ENCODE peak calls at places on chromosomes 7 and 10, in four cellular contexts. J is A549, V is foreskin fibroblast, G is fibroblast of lung. W is an unnamed sample.

GRCh38 chr7:36208997-36209813 is 56.2 kb downstream of the EEPD1 start:
- DNase-seq in J (no peak), V (no peak), G (no peak), W (no peak)

GRCh38 chr10:58348571-58349033 is 13.8 kb downstream of the UBE2D1 start:
- DNase-seq in J (no peak), V (no peak), G (no peak), W (no peak)

GRCh38 chr7:126924477-126924876 is 328.3 kb downstream of the GRM8 start:
- DNase-seq in V (no peak), J (no peak), G (no peak), W (no peak)

GRCh38 chr10:52864459-52865106 is 92.0 kb upstream of the MBL2 start:
- DNase-seq in J (no peak), G (peak; percentile 100), V (peak; percentile 60), W (peak; percentile 97)

GRCh38 chr10:116732546-116732945 is 9.8 kb downstream of the HSPA12A start:
- DNase-seq in V (no peak), G (no peak), J (no peak), W (no peak)

GRCh38 chr7:114819629-114820362 is 102.1 kb upstream of the MDFIC start:
- DNase-seq in G (peak; percentile 98), V (peak; percentile 99), J (peak; percentile 67), W (peak; percentile 95)

GRCh38 chr10:7306147-7306546 is 104.7 kb downstream of the SFMBT2 start:
- DNase-seq in V (peak; percentile 66), G (peak; percentile 70), J (no peak), W (no peak)

GRCh38 chr7:150429699-150430098 is 20.7 kb upstream of the GIMAP8 start:
- DNase-seq in V (no peak), J (no peak), G (no peak), W (no peak)

GRCh38 chr10:129842031-129842430 is 122.0 kb downstream of the EBF3 start:
- DNase-seq in V (no peak), G (no peak), J (no peak), W (no peak)

GRCh38 chr7:113289140-113289740 is 170.9 kb upstream of the SMIM30 start:
- DNase-seq in J (no peak), V (peak; percentile 47), G (peak; percentile 70), W (no peak)

GRCh38 chr7:83005410-83005809 is 157.3 kb downstream of the PCLO start:
- DNase-seq in V (peak; percentile 26), J (no peak), G (peak; percentile 18), W (no peak)

GRCh38 chr10:79034271-79034876 is 34.4 kb upstream of the ZMIZ1 start:
- DNase-seq in J (no peak), G (no peak), V (no peak), W (no peak)

GRCh38 chr10:69679736-69680135 is 49.7 kb downstream of the FAM241B start:
- DNase-seq in G (no peak), J (no peak), V (no peak), W (no peak)

GRCh38 chr7:138400400-138400886 is 59.6 kb upstream of the TRIM24 start:
- DNase-seq in V (no peak), G (no peak), J (no peak), W (no peak)

GRCh38 chr10:131579251-131580071 is 267.9 kb upstream of the TCERG1L start:
- DNase-seq in G (no peak), J (no peak), V (no peak), W (no peak)

GRCh38 chr10:79181227-79181626 is 112.5 kb downstream of the ZMIZ1 start:
- DNase-seq in J (no peak), G (no peak), V (no peak), W (no peak)

GRCh38 chr10:132394201-132394811 is 2.7 kb upstream of the PWWP2B start:
- DNase-seq in J (no peak), V (no peak), G (no peak), W (no peak)

GRCh38 chr7:74365320-74366022 is 76.3 kb downstream of the CLIP2 start:
- DNase-seq in J (peak; percentile 95), V (peak; percentile 69), G (peak; percentile 37), W (no peak)

GRCh38 chr10:45427305-45427955 is 53.4 kb downstream of the ALOX5 start:
- DNase-seq in V (no peak), J (no peak), G (no peak), W (no peak)

GRCh38 chr7:75056476-75056875 is 17.1 kb downstream of the RCC1L start:
- DNase-seq in J (no peak), V (peak; percentile 88), G (peak; percentile 83), W (peak; percentile 32)

GRCh38 chr10:113960617-113961260 is 82.9 kb upstream of the ADRB1 start:
- DNase-seq in V (no peak), G (no peak), J (no peak), W (no peak)

GRCh38 chr10:70272925-70273316 is 10.9 kb downstream of the NPFFR1 start:
- DNase-seq in J (peak; percentile 43), V (peak; percentile 59), G (peak; percentile 51), W (no peak)

GRCh38 chr10:43867667-43868361 is 219.1 kb upstream of the ZNF32 start:
- DNase-seq in G (peak; percentile 77), J (peak; percentile 34), V (peak; percentile 77), W (no peak)

GRCh38 chr10:52650873-52651272 is 121.7 kb downstream of the MBL2 start:
- DNase-seq in J (no peak), V (no peak), G (no peak), W (no peak)

GRCh38 chr10:54853883-54854282 is 52.9 kb upstream of the PCDH15 start:
- DNase-seq in G (no peak), V (no peak), J (no peak), W (no peak)

GRCh38 chr10:45575966-45576597 is 96.5 kb downstream of the ZFAND4 start:
- DNase-seq in J (no peak), V (no peak), G (no peak), W (no peak)

GRCh38 chr10:37379991-37380390 is 254.6 kb downstream of the ANKRD30A start:
- DNase-seq in J (peak; percentile 15), V (no peak), G (no peak), W (no peak)

GRCh38 chr7:142352543-142352942 is 94.7 kb upstream of the PRSS58 start:
- DNase-seq in G (no peak), J (no peak), V (no peak), W (no peak)

GRCh38 chr10:77368006-77368405 is 269.6 kb downstream of the KCNMA1 start:
- DNase-seq in V (no peak), J (no peak), G (no peak), W (no peak)

GRCh38 chr7:129150199-129150996 is 5.9 kb downstream of the TSPAN33 start:
- DNase-seq in J (no peak), V (no peak), G (no peak), W (no peak)

GRCh38 chr7:116271980-116272886 is 61.9 kb downstream of the TES start:
- DNase-seq in J (peak; percentile 84), G (peak; percentile 98), V (peak; percentile 97), W (peak; percentile 93)

GRCh38 chr7:128299109-128299514 is 44.6 kb downstream of the RBM28 start:
- DNase-seq in G (no peak), V (no peak), J (no peak), W (no peak)

GRCh38 chr7:134827889-134828288 is 48.5 kb downstream of the CALD1 start:
- DNase-seq in G (peak; percentile 95), J (no peak), V (peak; percentile 36), W (peak; percentile 37)

DNA sequence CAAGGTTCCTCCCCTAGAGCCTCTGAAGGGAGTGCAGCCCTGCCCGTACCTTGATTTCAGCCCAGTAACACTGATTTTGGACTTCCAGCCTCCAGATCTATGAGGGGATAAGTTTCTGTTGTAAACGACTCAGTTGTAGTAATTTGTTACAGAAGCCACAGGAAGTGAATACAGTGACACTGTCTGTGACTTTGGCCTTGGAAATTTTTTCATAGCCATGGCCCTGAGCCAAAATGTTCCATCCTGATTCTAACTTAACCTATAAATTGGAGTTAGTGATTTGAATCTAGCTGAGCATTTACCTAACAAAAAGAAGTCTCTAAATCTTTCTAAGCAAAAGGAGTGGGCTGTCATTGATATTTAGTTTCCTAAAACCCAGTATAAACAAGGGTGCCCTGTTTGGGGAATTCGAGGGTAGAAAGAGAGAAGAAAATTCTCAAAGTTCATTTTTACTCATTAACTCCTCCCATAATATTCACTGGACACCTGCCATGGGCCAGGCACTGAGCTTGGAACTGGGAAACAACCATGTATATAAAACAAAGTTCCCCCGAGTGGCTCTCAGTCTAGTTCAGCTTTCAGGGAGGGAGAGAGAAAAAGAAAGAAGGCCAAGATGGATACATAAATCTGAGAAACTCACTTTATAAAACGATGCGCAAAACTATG is 162.3 kb downstream of the SKIDA1 start:
- DNase-seq in G (no peak), J (no peak), V (no peak), W (no peak)
- H3K4me3 ChIP-seq in G (no peak overlapping the region), J (no peak overlapping the region), V (no peak overlapping the region), W (no peak overlapping the region)

GRCh38 chr7:12771378-12771877 is 84.0 kb downstream of the ARL4A start:
- DNase-seq in J (no peak), V (peak; percentile 60), G (peak; percentile 93), W (no peak)
- H3K4me3 ChIP-seq in J (no peak overlapping the region), V (no peak overlapping the region), G (peak overlapping the region; percentile 12), W (peak overlapping the region; percentile 26)

GRCh38 chr7:155213385-155213784 is 84.3 kb upstream of the INSIG1 start:
- DNase-seq in V (peak; percentile 68), J (no peak), G (peak; percentile 36), W (no peak)

GRCh38 chr7:155214328-155214986 is 83.2 kb upstream of the INSIG1 start:
- DNase-seq in G (peak; percentile 20), J (no peak), V (peak; percentile 23), W (no peak)

GRCh38 chr7:155215576-155216325 is 81.9 kb upstream of the INSIG1 start:
- DNase-seq in J (no peak), G (no peak), V (no peak), W (no peak)

GRCh38 chr7:155212301-155213015 is 85.2 kb upstream of the INSIG1 start:
- DNase-seq in G (no peak), J (no peak), V (no peak), W (no peak)

DNA sequence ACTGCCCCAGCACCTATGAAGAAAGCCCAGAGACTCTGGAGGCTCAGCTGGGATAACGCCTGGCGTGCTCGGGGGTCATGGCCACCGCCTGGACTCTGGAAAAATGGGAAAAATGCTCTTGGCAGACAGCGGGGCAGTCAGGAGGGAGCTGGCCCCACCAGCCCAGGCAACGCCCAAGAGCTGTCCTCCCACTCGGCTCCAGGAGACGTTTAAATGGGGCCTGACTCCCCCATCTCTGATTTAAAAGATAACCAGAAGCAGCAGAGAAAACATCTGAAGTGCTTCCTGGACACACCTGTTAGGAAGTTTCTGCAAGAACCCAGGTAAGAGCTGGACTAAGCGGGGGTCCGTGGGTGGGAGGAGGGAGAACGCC is 83.7 kb upstream of the INSIG1 start:
- DNase-seq in G (no peak), J (no peak), V (no peak), W (no peak)
- H3K4me3 ChIP-seq in G (peak overlapping the region; percentile 27), J (no peak overlapping the region), V (peak overlapping the region; percentile 52), W (no peak overlapping the region)

DNA sequence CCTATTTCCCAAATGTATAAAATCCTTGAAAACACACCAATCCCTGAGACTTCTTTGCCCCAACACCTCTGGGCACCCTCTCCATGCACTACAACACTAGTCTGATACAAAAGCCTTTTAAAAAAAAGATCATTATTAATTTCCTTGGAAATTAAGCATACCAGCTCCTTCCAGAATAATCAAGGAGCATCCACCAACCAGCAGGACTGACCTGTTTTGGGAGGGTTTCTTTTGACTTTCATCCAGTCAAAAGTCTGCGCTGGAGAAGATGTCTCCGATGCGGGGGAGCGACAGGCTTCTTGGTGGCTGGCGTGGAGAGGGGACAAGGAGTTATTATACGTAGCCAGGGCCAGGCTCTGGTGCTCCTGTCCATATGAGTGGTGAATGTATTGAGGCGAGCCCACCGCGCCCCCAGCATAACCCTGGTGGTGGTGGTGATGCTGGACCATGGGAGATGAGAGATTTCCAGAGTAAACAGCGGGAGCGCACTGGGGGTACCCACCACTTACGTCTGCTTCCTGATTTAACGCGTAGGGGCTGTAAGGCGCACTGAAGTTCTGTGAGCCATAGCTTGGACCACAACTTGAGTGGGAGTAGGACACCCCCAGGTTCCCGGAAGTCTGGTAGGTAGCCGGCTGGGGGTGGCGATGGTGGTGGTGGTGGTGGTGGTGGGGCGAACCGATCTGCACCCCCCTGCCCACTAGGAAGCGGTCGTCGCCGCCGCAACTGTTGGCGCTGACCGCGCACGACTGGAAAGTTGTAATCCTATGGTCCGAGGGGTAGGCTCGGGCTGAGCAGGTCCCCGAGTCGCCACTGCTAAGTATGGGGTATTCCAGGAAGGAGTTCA is 527 bp downstream of the HOXA1 start:
- DNase-seq in J (no peak), V (no peak), G (no peak), W (no peak)
- H3K4me3 ChIP-seq in J (peak overlapping the region; percentile 91), V (peak overlapping the region; percentile 79), G (peak overlapping the region; percentile 92), W (peak overlapping the region; percentile 91)

W was measured in AG04450.